ENCODE peak calls at places on chromosomes 2 and 18, in seven cellular contexts. S, U, H, W, B, Z and T are unnamed samples.

GRCh38 chr18:76937597-76937996 is 115.2 kb downstream of the ZNF236 start:
- DNase-seq in U (no peak), H (no peak), S (no peak), B (no peak), W (no peak), Z (no peak), T (no peak)

GRCh38 chr2:75303227-75303626 is 103.9 kb upstream of the TACR1 start:
- DNase-seq in Z (no peak), B (no peak), S (no peak), U (no peak), H (no peak), W (no peak), T (no peak)

GRCh38 chr2:8520791-8521344 is 161.0 kb upstream of the ID2 start:
- DNase-seq in W (no peak), S (no peak), Z (no peak), B (no peak), H (no peak), U (no peak), T (peak; percentile 64)

GRCh38 chr2:25546852-25547251 is 126.5 kb downstream of the DTNB start:
- DNase-seq in B (no peak), H (no peak), S (no peak), U (no peak), W (no peak), Z (no peak), T (no peak)

GRCh38 chr2:99926986-99927385 is 215.4 kb downstream of the AFF3 start:
- DNase-seq in B (no peak), Z (no peak), U (no peak), S (peak; percentile 5), H (no peak), W (no peak), T (no peak)

GRCh38 chr2:42072349-42073118 is 24.7 kb downstream of the PKDCC start:
- DNase-seq in W (no peak), S (no peak), Z (no peak), B (no peak), H (no peak), U (peak; percentile 95), T (no peak)

GRCh38 chr2:182915369-182916326 is 49.2 kb upstream of the FRZB start:
- DNase-seq in Z (no peak), H (no peak), W (peak; percentile 20), S (peak; percentile 79), U (peak; percentile 75), B (peak; percentile 18), T (no peak)

GRCh38 chr18:59085797-59086196 is 53.9 kb upstream of the SEC11C start:
- DNase-seq in Z (no peak), B (no peak), U (no peak), H (no peak), W (no peak), S (peak; percentile 18), T (no peak)

GRCh38 chr2:42493885-42494433 is at the start of gene KCNG3:
- DNase-seq in S (no peak), W (peak; percentile 90), U (peak; percentile 73), B (peak; percentile 73), H (peak; percentile 89), Z (peak; percentile 60), T (no peak)

GRCh38 chr2:97911922-97912575 is 83.7 kb downstream of the TMEM131 start:
- DNase-seq in H (no peak), Z (no peak), U (no peak), B (no peak), S (no peak), W (no peak), T (no peak)

GRCh38 chr2:171330155-171330956 is 103.4 kb downstream of the METTL8 start:
- DNase-seq in Z (no peak), W (no peak), U (no peak), B (no peak), H (no peak), S (no peak), T (no peak)

GRCh38 chr2:8889978-8890377 is 52.6 kb upstream of the KIDINS220 start:
- DNase-seq in S (no peak), Z (no peak), U (no peak), H (no peak), W (no peak), B (no peak), T (no peak)

GRCh38 chr2:137262600-137262999 is 497.3 kb downstream of the THSD7B start:
- DNase-seq in S (no peak), H (no peak), B (no peak), Z (no peak), U (no peak), W (no peak), T (no peak)

GRCh38 chr2:120258140-120258539 is 5.5 kb downstream of the RALB start:
- DNase-seq in H (no peak), W (no peak), B (no peak), S (no peak), Z (no peak), U (no peak), T (no peak)

GRCh38 chr2:100822587-100823248 is 2.8 kb downstream of the NPAS2 start:
- DNase-seq in Z (no peak), U (no peak), S (no peak), W (no peak), B (no peak), H (no peak), T (no peak)

GRCh38 chr2:72629062-72629461 is 196.8 kb downstream of the EXOC6B start:
- DNase-seq in W (no peak), Z (no peak), S (no peak), B (no peak), U (no peak), H (no peak), T (no peak)

GRCh38 chr18:57951999-57952774 is 91.8 kb upstream of the NEDD4L start:
- DNase-seq in W (no peak), B (no peak), U (no peak), H (no peak), S (no peak), Z (no peak), T (no peak)

GRCh38 chr2:232340171-232340935 is 38.2 kb upstream of the ALPP start:
- DNase-seq in Z (no peak), W (no peak), B (no peak), U (peak; percentile 18), H (peak; percentile 51), S (no peak), T (no peak)

GRCh38 chr2:219079417-219079816 is 18.7 kb upstream of the IHH start:
- DNase-seq in B (no peak), S (peak; percentile 42), Z (no peak), H (no peak), W (no peak), U (no peak), T (no peak)

GRCh38 chr2:57981369-57981768 is 65.2 kb upstream of the VRK2 start:
- DNase-seq in W (no peak), H (no peak), B (no peak), U (no peak), Z (peak; percentile 10), S (peak; percentile 63), T (no peak)

GRCh38 chr2:112474844-112475486 is 7.0 kb upstream of the TTL start:
- DNase-seq in U (no peak), W (no peak), B (no peak), Z (no peak), S (peak; percentile 12), H (no peak), T (no peak)

GRCh38 chr18:64103979-64104378 is 44.9 kb downstream of the LINC00305 start:
- DNase-seq in U (no peak), W (no peak), H (no peak), B (no peak), Z (no peak), S (no peak), T (no peak)

GRCh38 chr2:223772363-223772762 is 65.0 kb downstream of the AP1S3 start:
- DNase-seq in B (no peak), U (no peak), W (no peak), Z (no peak), S (no peak), H (no peak), T (no peak)

GRCh38 chr2:109264595-109265328 is 135.8 kb downstream of the SH3RF3 start:
- DNase-seq in B (no peak), Z (no peak), U (peak; percentile 70), S (peak; percentile 11), W (no peak), H (no peak), T (no peak)

GRCh38 chr18:32301976-32302743 is 112.3 kb downstream of the MEP1B start:
- DNase-seq in Z (peak; percentile 5), S (peak; percentile 93), H (no peak), U (no peak), B (no peak), W (no peak), T (no peak)

GRCh38 chr2:189144700-189145211 is 34.8 kb downstream of the COL5A2 start:
- DNase-seq in W (no peak), Z (no peak), S (no peak), H (no peak), U (no peak), B (no peak), T (no peak)

GRCh38 chr2:1661891-1662605 is 82.3 kb downstream of the PXDN start:
- DNase-seq in S (no peak), Z (no peak), U (peak; percentile 42), H (no peak), B (no peak), W (no peak), T (no peak)

GRCh38 chr2:178114462-178114861 is 2.2 kb downstream of the RBM45 start:
- DNase-seq in U (no peak), Z (no peak), W (no peak), H (no peak), B (no peak), S (no peak), T (no peak)

GRCh38 chr2:46299365-46300263 is 2.4 kb downstream of the EPAS1 start:
- DNase-seq in W (peak; percentile 53), Z (peak; percentile 62), S (peak; percentile 59), H (peak; percentile 89), U (peak; percentile 81), B (no peak), T (no peak)

GRCh38 chr18:41593276-41593675 is 361.8 kb upstream of the PIK3C3 start:
- DNase-seq in B (no peak), S (no peak), U (no peak), H (no peak), Z (no peak), W (no peak), T (no peak)

GRCh38 chr18:75247041-75247551 is 36.5 kb downstream of the TSHZ1 start:
- DNase-seq in H (no peak), W (no peak), S (no peak), B (no peak), Z (no peak), U (no peak), T (peak; percentile 55)

GRCh38 chr2:128636802-128637147 is 318.1 kb upstream of the HS6ST1 start:
- DNase-seq in U (no peak), H (peak; percentile 31), B (no peak), W (no peak), Z (no peak), S (no peak), T (no peak)

GRCh38 chr18:58838165-58838860 is 26.4 kb upstream of the ZNF532 start:
- DNase-seq in H (no peak), B (no peak), Z (no peak), S (no peak), W (no peak), U (no peak), T (no peak)

GRCh38 chr2:238949710-238950345 is 101.9 kb downstream of the TWIST2 start:
- DNase-seq in Z (no peak), H (peak; percentile 48), B (no peak), W (no peak), S (no peak), U (no peak), T (no peak)

GRCh38 chr18:4172491-4172890 is 282.6 kb downstream of the DLGAP1 start:
- DNase-seq in H (no peak), S (no peak), B (no peak), Z (no peak), W (no peak), U (no peak), T (no peak)

GRCh38 chr2:212811946-212812345 is 273.3 kb upstream of the ERBB4 start:
- DNase-seq in W (no peak), H (no peak), S (no peak), Z (no peak), U (no peak), B (no peak), T (no peak)

GRCh38 chr2:96832751-96833507 is 10.9 kb downstream of the ANKRD23 start:
- DNase-seq in S (peak; percentile 70), H (peak; percentile 87), Z (peak; percentile 54), B (peak; percentile 88), U (peak; percentile 91), W (peak; percentile 92), T (no peak)

GRCh38 chr18:50286391-50287027 is 983 bp downstream of the CXXC1 start:
- DNase-seq in Z (no peak), H (no peak), S (no peak), U (peak; percentile 75), B (no peak), W (no peak), T (peak; percentile 26)